ENCODE peak calls at places on chromosome 17, in four cellular contexts. B is RPMI7951; O is transverse colon; Q is activated CD4-positive, alpha-beta T cell treated with anti-CD3 and anti-CD28 coated beads, Interleukin-2, amount 50 U/mL, for 4 hours. C is an unnamed sample.

GRCh38 chr17:40824015-40824832 is 1.8 kb upstream of the KRT10 start:
- DNase-seq in B (no peak), O (no peak), Q (no peak), C (no peak)

GRCh38 chr17:47660064-47660492 is 10.4 kb downstream of the KPNB1 start:
- DNase-seq in O (no peak), B (no peak), Q (no peak), C (peak)

GRCh38 chr17:62714016-62714777 is 86.7 kb downstream of the MRC2 start:
- DNase-seq in Q (no peak), B (no peak), O (no peak), C (no peak)

GRCh38 chr17:76943781-76944213 is 75.6 kb downstream of the MGAT5B start:
- DNase-seq in O (no peak), Q (no peak), B (no peak), C (peak)

GRCh38 chr17:60577147-60577925 is 22.7 kb upstream of the PPM1D start:
- DNase-seq in Q (no peak), B (peak), O (peak), C (peak)

GRCh38 chr17:60258313-60258712 is 108.5 kb downstream of the CA4 start:
- DNase-seq in O (no peak), B (no peak), Q (no peak), C (no peak)

GRCh38 chr17:80899402-80900268 is 92.0 kb upstream of the CHMP6 start:
- DNase-seq in O (peak), Q (peak), B (no peak), C (peak)

GRCh38 chr17:40522250-40522960 is 21.0 kb upstream of the TNS4 start:
- DNase-seq in Q (no peak), B (no peak), O (no peak), C (no peak)

GRCh38 chr17:74159226-74159840 is 44.1 kb upstream of the RPL38 start:
- DNase-seq in B (no peak), Q (no peak), O (no peak), C (no peak)

GRCh38 chr17:7512105-7512504 is 27.9 kb downstream of the POLR2A start:
- DNase-seq in Q (no peak), O (no peak), B (no peak), C (no peak)

GRCh38 chr17:57940217-57940616 is 15.0 kb downstream of the CUEDC1 start:
- DNase-seq in O (no peak), B (no peak), Q (no peak), C (no peak)

GRCh38 chr17:51629232-51629631 is 368.9 kb downstream of the UTP18 start:
- DNase-seq in O (no peak), B (no peak), Q (no peak), C (no peak)

GRCh38 chr17:5413682-5414081 is 5.8 kb downstream of the NUP88 start:
- DNase-seq in O (no peak), B (peak), Q (no peak), C (peak)

GRCh38 chr17:75008373-75008772 is 4.1 kb upstream of the MRPL58 start:
- DNase-seq in O (no peak), Q (no peak), B (no peak), C (no peak)

GRCh38 chr17:53336281-53336680 is 486.4 kb upstream of the KIF2B start:
- DNase-seq in B (no peak), Q (no peak), O (no peak), C (no peak)

GRCh38 chr17:32240745-32241144 is 24.9 kb upstream of the RHBDL3 start:
- DNase-seq in B (peak), O (no peak), Q (no peak), C (no peak)

GRCh38 chr17:75574404-75575093 is 13.1 kb upstream of the MYO15B start:
- DNase-seq in Q (no peak), B (no peak), O (no peak), C (no peak)

GRCh38 chr17:31595076-31595475 is 203.6 kb downstream of the RAB11FIP4 start:
- DNase-seq in Q (no peak), O (no peak), B (peak), C (no peak)

GRCh38 chr17:74260525-74260850 is 13.5 kb upstream of the DNAI2 start:
- DNase-seq in Q (no peak), B (no peak), O (no peak), C (no peak)

GRCh38 chr17:73359987-73360410 is 48.2 kb upstream of the CDC42EP4 start:
- DNase-seq in O (peak), B (no peak), Q (no peak), C (peak)

GRCh38 chr17:76232342-76232741 is 8.0 kb downstream of the RNF157 start:
- DNase-seq in B (peak), O (no peak), Q (no peak), C (no peak)

GRCh38 chr17:35666070-35666469 is 65.4 kb upstream of the RASL10B start:
- DNase-seq in B (no peak), O (no peak), Q (no peak), C (no peak)

GRCh38 chr17:18332909-18333489 is 17.9 kb downstream of the SMCR8 start:
- DNase-seq in O (no peak), Q (no peak), B (no peak), C (peak)

GRCh38 chr17:79019631-79020584 is 4.1 kb upstream of the C1QTNF1 start:
- DNase-seq in B (peak), O (peak), Q (peak), C (peak)

GRCh38 chr17:20284018-20284417 is 183.3 kb downstream of the LGALS9B start:
- DNase-seq in B (no peak), O (no peak), Q (no peak), C (no peak)

GRCh38 chr17:6061290-6061689 is 8.9 kb upstream of the WSCD1 start:
- DNase-seq in B (peak), Q (no peak), O (no peak), C (no peak)

GRCh38 chr17:72591500-72592241 is 470.9 kb downstream of the SOX9 start:
- DNase-seq in B (peak), O (no peak), Q (no peak), C (peak)

GRCh38 chr17:48636177-48637018 is 10.2 kb upstream of the HOXB9 start:
- DNase-seq in O (peak), B (peak), Q (peak), C (peak)

GRCh38 chr17:5741810-5742209 is 157.5 kb upstream of the NLRP1 start:
- DNase-seq in Q (no peak), B (no peak), O (no peak), C (no peak)

GRCh38 chr17:76545918-76546555 is 6.2 kb downstream of the PRCD start:
- DNase-seq in O (no peak), Q (no peak), B (no peak), C (no peak)

GRCh38 chr17:40364121-40364861 is at the start of gene GJD3:
- DNase-seq in B (no peak), Q (no peak), O (no peak), C (no peak)

GRCh38 chr17:13398853-13399252 is 202.9 kb downstream of the HS3ST3A1 start:
- DNase-seq in O (no peak), B (no peak), Q (no peak), C (no peak)

GRCh38 chr17:78137392-78138203 is 7.0 kb downstream of the TMC8 start:
- DNase-seq in O (peak), Q (no peak), B (no peak), C (peak)

GRCh38 chr17:19388791-19389190 is 1.8 kb upstream of the MFAP4 start:
- DNase-seq in O (peak), B (no peak), Q (no peak), C (peak)

GRCh38 chr17:10105513-10106001 is 92.8 kb downstream of the GAS7 start:
- DNase-seq in O (no peak), Q (no peak), B (no peak), C (no peak)

GRCh38 chr17:2171725-2172446 is 117.0 kb downstream of the HIC1 start:
- DNase-seq in B (peak), O (peak), Q (no peak), C (peak)

GRCh38 chr17:48456584-48456983 is 26.6 kb upstream of the SKAP1 start:
- DNase-seq in B (no peak), Q (no peak), O (no peak), C (peak)

GRCh38 chr17:9684955-9685621 is 39.8 kb downstream of the USP43 start:
- DNase-seq in Q (no peak), B (no peak), O (no peak), C (no peak)

GRCh38 chr17:20026960-20027359 is 17.8 kb downstream of the SPECC1 start:
- DNase-seq in Q (no peak), O (no peak), B (no peak), C (no peak)

C was measured in small intestine.